ENCODE peak calls at places on chromosomes 4 and X, in six cellular contexts. U is SK-N-SH, D is GM23248, Y is PC-3, K is GM23338, S is HCT116. V is an unnamed sample.

GRCh38 chr4:41281038-41281634 is 24.4 kb downstream of the UCHL1 start:
- DNase-seq in D (peak; percentile 83), S (peak; percentile 82), K (peak; percentile 93), Y (peak; percentile 84), U (peak; percentile 84), V (peak; percentile 74)

GRCh38 chr4:176753049-176753448 is 39.7 kb downstream of the VEGFC start:
- DNase-seq in Y (peak; percentile 23), S (no peak), K (no peak), D (peak; percentile 94), U (no peak), V (no peak)

GRCh38 chrX:41491267-41492004 is 44.3 kb downstream of the NYX start:
- DNase-seq in K (peak; percentile 60), Y (peak; percentile 76), D (peak; percentile 90), S (peak; percentile 65), U (no peak), V (no peak)

GRCh38 chr4:158236304-158237030 is 26.2 kb downstream of the TMEM144 start:
- DNase-seq in U (no peak), Y (no peak), S (no peak), K (no peak), D (peak; percentile 10), V (no peak)

GRCh38 chrX:41909068-41909467 is 14.3 kb downstream of the CASK start:
- DNase-seq in U (no peak), S (no peak), K (no peak), D (no peak), Y (no peak), V (no peak)

GRCh38 chrX:57137481-57137880 is 284 bp upstream of the SPIN2A start:
- DNase-seq in D (peak; percentile 1), Y (no peak), K (peak; percentile 63), S (no peak), U (no peak), V (no peak)

GRCh38 chr4:161791796-161792556 is 371.8 kb downstream of the FSTL5 start:
- DNase-seq in K (no peak), Y (no peak), D (no peak), U (no peak), S (no peak), V (no peak)

GRCh38 chr4:110344165-110344564 is 131.8 kb upstream of the ENPEP start:
- DNase-seq in Y (peak; percentile 52), S (peak; percentile 3), K (peak; percentile 54), U (peak; percentile 4), D (peak; percentile 10), V (peak; percentile 39)

GRCh38 chr4:24837781-24838180 is 42.4 kb downstream of the SOD3 start:
- DNase-seq in U (no peak), S (no peak), Y (no peak), D (no peak), K (no peak), V (no peak)

GRCh38 chr4:47224361-47224760 is 193.0 kb downstream of the GABRB1 start:
- DNase-seq in K (no peak), U (no peak), S (no peak), Y (no peak), D (no peak), V (no peak)

GRCh38 chr4:55397024-55397520 is 1.3 kb downstream of the TMEM165 start:
- DNase-seq in K (no peak), U (peak; percentile 57), S (no peak), D (peak; percentile 71), Y (peak; percentile 31), V (peak; percentile 18)

GRCh38 chrX:154488336-154489075 is 1.9 kb downstream of the SLC10A3 start:
- DNase-seq in S (no peak), U (no peak), K (no peak), Y (no peak), D (no peak), V (no peak)

GRCh38 chrX:5730561-5730960 is 498.1 kb downstream of the NLGN4X start:
- DNase-seq in U (no peak), Y (no peak), S (no peak), D (no peak), K (no peak), V (no peak)

GRCh38 chrX:100647095-100647494 is 3.1 kb downstream of the SRPX2 start:
- DNase-seq in K (no peak), S (no peak), D (peak; percentile 48), Y (no peak), U (no peak), V (no peak)

GRCh38 chr4:83605744-83606172 is 69.8 kb downstream of the GPAT3 start:
- DNase-seq in K (no peak), D (no peak), U (no peak), Y (no peak), S (no peak), V (no peak)

GRCh38 chr4:25816591-25817058 is 46.2 kb downstream of the SEL1L3 start:
- DNase-seq in D (no peak), U (no peak), Y (no peak), K (no peak), S (no peak), V (no peak)

GRCh38 chr4:47720787-47721186 is 117.1 kb downstream of the CORIN start:
- DNase-seq in Y (no peak), U (no peak), K (no peak), S (no peak), D (no peak), V (no peak)

GRCh38 chr4:156052116-156052515 is 98.5 kb upstream of the CTSO start:
- DNase-seq in S (no peak), Y (no peak), U (no peak), K (no peak), D (no peak), V (no peak)

GRCh38 chr4:6768539-6768905 is 14.0 kb upstream of the KIAA0232 start:
- DNase-seq in S (no peak), U (no peak), K (no peak), Y (peak; percentile 57), D (peak; percentile 87), V (no peak)

GRCh38 chrX:110182362-110182761 is 135.5 kb downstream of the AMMECR1 start:
- DNase-seq in U (no peak), K (no peak), S (no peak), D (peak; percentile 69), Y (peak; percentile 29), V (no peak)

GRCh38 chrX:19382500-19383145 is 38.9 kb downstream of the PDHA1 start:
- DNase-seq in Y (peak; percentile 68), D (peak; percentile 42), S (peak; percentile 15), U (peak; percentile 38), K (peak; percentile 77), V (peak; percentile 55)

GRCh38 chr4:184514121-184514988 is 40.0 kb upstream of the IRF2 start:
- DNase-seq in D (peak; percentile 98), U (peak; percentile 35), S (no peak), K (no peak), Y (peak; percentile 23), V (no peak)

GRCh38 chr4:57280481-57280880 is 170.3 kb upstream of the IGFBP7 start:
- DNase-seq in U (no peak), K (no peak), S (no peak), Y (no peak), D (no peak), V (no peak)

GRCh38 chr4:89898304-89898716 is 3.7 kb downstream of the MMRN1 start:
- DNase-seq in U (no peak), S (no peak), K (peak; percentile 8), Y (no peak), D (no peak), V (no peak)

GRCh38 chr4:39976945-39977488 is 694 bp downstream of the PDS5A start:
- DNase-seq in S (no peak), D (peak; percentile 56), Y (no peak), U (no peak), K (peak; percentile 19), V (peak; percentile 36)

GRCh38 chr4:42646999-42647541 is 9.8 kb downstream of the ATP8A1 start:
- DNase-seq in D (no peak), U (no peak), K (no peak), Y (no peak), S (no peak), V (no peak)

GRCh38 chr4:42643685-42644084 is 13.2 kb downstream of the ATP8A1 start:
- DNase-seq in D (no peak), Y (no peak), S (no peak), K (no peak), U (no peak), V (peak; percentile 92)

GRCh38 chr4:42642136-42642797 is 14.6 kb downstream of the ATP8A1 start:
- DNase-seq in D (no peak), K (no peak), U (no peak), Y (peak; percentile 19), S (no peak), V (no peak)

GRCh38 chr4:42646013-42646784 is 10.7 kb downstream of the ATP8A1 start:
- DNase-seq in U (no peak), Y (no peak), S (no peak), D (no peak), K (no peak), V (peak; percentile 37)

GRCh38 chr4:42644897-42645296 is 12.0 kb downstream of the ATP8A1 start:
- DNase-seq in K (no peak), Y (no peak), D (no peak), S (no peak), U (no peak), V (no peak)
- H3K4me1 ChIP-seq in K (peaks cover 7% of the 10 kb centered on the region), Y (peaks cover 7% of the 10 kb centered on the region), D (no peaks in the 10 kb centered on the region), S (no peaks in the 10 kb centered on the region), U (no peaks in the 10 kb centered on the region), V (peaks cover 69% of the 10 kb centered on the region)

GRCh38 chr4:76060506-76060905 is 14.0 kb upstream of the ART3 start:
- DNase-seq in D (no peak), K (no peak), S (no peak), Y (no peak), U (no peak), V (no peak)
- H3K9me2 ChIP-seq in D (no peaks in the 10 kb centered on the region), K (no peaks in the 10 kb centered on the region), S (no peaks in the 10 kb centered on the region), Y (no peaks in the 10 kb centered on the region), U (no peaks in the 10 kb centered on the region), V (no peaks in the 10 kb centered on the region)

DNA sequence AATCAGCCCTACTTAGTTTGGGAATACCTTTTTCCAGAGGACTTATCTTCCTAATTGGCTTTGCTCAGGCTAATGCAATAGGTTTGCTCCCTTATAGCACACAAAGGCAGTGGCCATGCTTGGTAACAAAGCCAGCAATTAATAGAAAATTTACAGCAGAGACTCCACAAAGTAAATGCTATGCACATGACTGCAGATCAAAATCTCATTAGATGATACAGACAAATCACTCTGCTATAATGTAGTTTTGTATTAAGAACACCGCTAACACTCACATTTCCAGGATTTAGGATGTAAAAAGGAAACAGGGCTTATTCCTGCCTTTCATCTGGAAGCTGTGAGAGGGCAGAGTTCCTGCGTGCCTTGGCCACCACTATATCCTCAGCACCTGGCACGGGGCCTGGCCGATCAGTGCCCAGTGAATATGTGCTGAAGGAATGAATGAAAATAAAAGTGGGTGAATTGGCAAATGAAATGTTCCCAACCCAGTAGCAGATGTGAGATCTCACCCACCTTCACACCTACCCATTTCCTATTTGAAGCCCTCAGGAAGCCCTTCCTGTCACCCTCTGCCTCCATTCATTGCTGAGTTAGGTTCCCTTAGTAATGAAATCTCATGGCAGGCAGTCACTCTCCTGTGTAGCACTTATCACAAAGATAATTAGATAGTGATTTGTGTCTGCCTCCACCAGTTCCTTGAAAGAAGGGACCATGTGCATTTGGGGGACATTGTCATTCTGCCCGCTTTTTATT is 5.1 kb downstream of the SEPTIN6 start:
- DNase-seq in S (no peak), U (no peak), Y (no peak), K (no peak), D (peak; percentile 66), V (no peak)
- H3K4me1 ChIP-seq in S (no peaks in the 10 kb centered on the region), U (peaks cover 5% of the 10 kb centered on the region), Y (peaks cover 11% of the 10 kb centered on the region), K (peaks cover 19% of the 10 kb centered on the region), D (peaks cover 51% of the 10 kb centered on the region), V (peaks cover 54% of the 10 kb centered on the region)

DNA sequence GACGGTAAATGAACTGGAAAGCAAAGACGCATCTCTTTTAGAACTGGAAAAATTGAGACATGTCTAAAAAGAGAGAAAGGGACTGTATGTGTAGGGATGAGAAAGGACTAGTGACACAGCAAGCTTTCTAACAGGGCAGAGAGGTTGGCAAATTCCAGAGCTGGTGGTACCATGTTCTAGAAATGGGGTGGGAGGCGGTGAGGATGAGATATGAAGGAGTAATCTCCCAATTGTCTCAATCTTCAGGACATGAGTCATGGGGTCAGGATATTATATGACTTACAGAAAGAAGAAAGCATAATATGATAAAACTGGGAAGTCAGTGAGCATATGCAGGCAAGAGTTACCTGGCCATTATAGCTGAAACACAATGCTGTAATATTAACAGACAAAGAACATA is 14.2 kb downstream of the TAB3 start:
- DNase-seq in U (no peak), S (no peak), D (peak; percentile 2), K (no peak), Y (no peak), V (no peak)
- H3K9me2 ChIP-seq in U (no peaks in the 10 kb centered on the region), S (no peaks in the 10 kb centered on the region), D (no peaks in the 10 kb centered on the region), K (no peaks in the 10 kb centered on the region), Y (no peaks in the 10 kb centered on the region), V (no peaks in the 10 kb centered on the region)